ENCODE peak calls at places on chromosomes 1 and 21, in five cellular contexts. H is uterus, U is pancreas, P is heart left ventricle, L is foreskin keratinocyte. V is an unnamed sample. For H3K4me1, the result is how much of the 10 kb centered on the place peaks cover.

GRCh38 chr21:38303300-38303699 is 46.5 kb downstream of the KCNJ15 start:
- DNase-seq in H (peak), U (no peak), P (no peak), L (peak), V (no peak)

GRCh38 chr1:212293579-212293978 is 8.4 kb downstream of the PPP2R5A start:
- DNase-seq in H (no peak), U (no peak), P (no peak), L (no peak), V (no peak)

GRCh38 chr1:186093437-186093836 is 281.6 kb downstream of the TPR start:
- DNase-seq in H (no peak), U (no peak), P (peak), L (no peak), V (no peak)

GRCh38 chr1:70583522-70583921 is 172.5 kb downstream of the CTH start:
- DNase-seq in H (no peak), U (no peak), P (no peak), L (no peak), V (no peak)

GRCh38 chr1:172070055-172070454 is 228.8 kb downstream of the DNM3 start:
- DNase-seq in H (no peak), U (no peak), P (no peak), L (no peak), V (no peak)

GRCh38 chr1:116886532-116886931 is 23.2 kb upstream of the PTGFRN start:
- DNase-seq in H (no peak), U (no peak), P (no peak), L (peak), V (no peak)

GRCh38 chr21:15749045-15749867 is 19.5 kb downstream of the USP25 start:
- DNase-seq in H (no peak), U (no peak), P (no peak), L (no peak), V (no peak)

GRCh38 chr1:180270767-180271639 is 40.9 kb downstream of the LHX4 start:
- DNase-seq in H (no peak), U (no peak), P (peak), L (peak), V (peak)

GRCh38 chr21:37072239-37072987 is 458 bp downstream of the PIGP start:
- DNase-seq in H (peak), U (peak), P (peak), L (no peak), V (no peak)

GRCh38 chr1:201825245-201825644 is 3.7 kb upstream of the IPO9 start:
- DNase-seq in H (no peak), U (no peak), P (no peak), L (no peak), V (no peak)

GRCh38 chr1:26163684-26164035 is 4.8 kb downstream of the FAM110D start:
- DNase-seq in H (no peak), U (no peak), P (no peak), L (no peak), V (no peak)
- TF ChIP-seq CTCF in H (no peak), U (no peak), P (no peak), L (no peak), V (no peak)

DNA sequence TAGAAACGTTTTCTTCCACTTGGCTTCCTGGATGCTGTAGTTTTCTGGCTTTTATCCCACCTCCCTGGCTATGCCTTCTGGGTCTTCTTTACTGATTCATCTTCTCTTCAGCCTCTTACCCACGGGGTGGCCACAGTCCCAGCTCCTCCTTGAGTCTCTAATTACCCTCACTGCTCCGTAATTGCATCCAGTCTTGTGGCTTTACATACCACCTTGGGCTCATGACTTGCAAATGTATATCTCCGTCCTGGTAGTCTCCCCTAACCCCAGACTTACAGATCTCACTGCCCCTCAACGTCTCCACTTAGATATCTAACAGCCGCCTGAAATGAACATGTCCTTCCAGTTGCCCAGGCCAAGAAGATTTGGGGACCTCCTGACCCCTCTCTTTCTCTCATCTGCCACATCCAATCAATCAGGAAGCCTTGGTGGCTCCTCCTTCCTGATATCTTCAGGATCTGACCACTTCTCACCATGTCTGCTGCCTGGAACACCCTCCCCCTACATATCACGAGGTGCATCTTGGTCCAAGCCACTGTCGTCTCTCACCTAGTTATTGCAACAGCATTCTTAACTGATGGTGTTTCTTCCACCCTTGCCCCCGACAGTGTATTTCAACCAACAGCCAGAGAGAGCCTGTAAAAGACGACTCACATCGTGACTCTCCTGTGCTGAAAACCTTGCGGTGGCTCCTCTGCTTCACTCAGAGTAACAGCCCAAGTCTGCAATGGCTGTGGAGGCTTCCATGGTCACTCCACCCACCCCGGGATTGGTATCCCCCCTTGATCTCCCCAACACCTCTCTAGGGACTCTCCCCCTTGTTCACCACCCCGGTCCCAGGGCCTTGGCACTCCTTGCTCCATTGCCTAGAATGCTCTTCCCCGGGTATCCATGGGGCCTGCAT is 219.0 kb upstream of the POU3F1 start:
- DNase-seq in H (no peak), U (no peak), P (no peak), L (no peak), V (no peak)
- H3K27ac ChIP-seq in H (no peak), U (no peak), P (no peak), L (no peak), V (no peak)

DNA sequence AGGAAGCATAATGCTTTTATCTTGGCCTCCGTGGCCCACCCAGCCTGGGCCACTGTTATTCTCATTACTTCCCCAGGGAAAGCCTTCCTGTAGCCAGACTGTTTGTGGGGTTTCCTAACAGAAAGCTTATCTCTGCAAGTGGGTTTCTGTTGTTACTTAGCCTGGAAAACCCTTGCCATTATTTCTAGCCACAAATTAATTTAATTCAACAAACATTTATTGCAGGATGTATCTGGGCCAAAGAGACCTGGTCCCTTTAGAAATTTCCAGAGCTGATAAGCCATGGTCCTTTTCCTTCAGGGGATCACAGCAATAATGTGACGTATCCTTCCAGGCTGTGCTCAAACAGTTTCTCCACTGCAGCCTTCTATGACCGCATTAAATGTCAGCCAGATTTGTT is 20.9 kb downstream of the TNN start:
- DNase-seq in H (no peak), U (no peak), P (no peak), L (no peak), V (no peak)
- H3K4me1 ChIP-seq in H (under half), U (under half), P (under half), L (under half), V (under half)

GRCh38 chr1:167148388-167148787 is 54.5 kb downstream of the STYXL2 start:
- DNase-seq in H (no peak), U (no peak), P (no peak), L (no peak), V (no peak)

GRCh38 chr1:167150434-167150833 is 56.6 kb downstream of the STYXL2 start:
- DNase-seq in H (no peak), U (no peak), P (no peak), L (no peak), V (no peak)

GRCh38 chr1:167145965-167146364 is 52.1 kb downstream of the STYXL2 start:
- DNase-seq in H (no peak), U (no peak), P (no peak), L (no peak), V (no peak)

GRCh38 chr1:167141963-167142362 is 48.1 kb downstream of the STYXL2 start:
- DNase-seq in H (no peak), U (no peak), P (no peak), L (no peak), V (no peak)

DNA sequence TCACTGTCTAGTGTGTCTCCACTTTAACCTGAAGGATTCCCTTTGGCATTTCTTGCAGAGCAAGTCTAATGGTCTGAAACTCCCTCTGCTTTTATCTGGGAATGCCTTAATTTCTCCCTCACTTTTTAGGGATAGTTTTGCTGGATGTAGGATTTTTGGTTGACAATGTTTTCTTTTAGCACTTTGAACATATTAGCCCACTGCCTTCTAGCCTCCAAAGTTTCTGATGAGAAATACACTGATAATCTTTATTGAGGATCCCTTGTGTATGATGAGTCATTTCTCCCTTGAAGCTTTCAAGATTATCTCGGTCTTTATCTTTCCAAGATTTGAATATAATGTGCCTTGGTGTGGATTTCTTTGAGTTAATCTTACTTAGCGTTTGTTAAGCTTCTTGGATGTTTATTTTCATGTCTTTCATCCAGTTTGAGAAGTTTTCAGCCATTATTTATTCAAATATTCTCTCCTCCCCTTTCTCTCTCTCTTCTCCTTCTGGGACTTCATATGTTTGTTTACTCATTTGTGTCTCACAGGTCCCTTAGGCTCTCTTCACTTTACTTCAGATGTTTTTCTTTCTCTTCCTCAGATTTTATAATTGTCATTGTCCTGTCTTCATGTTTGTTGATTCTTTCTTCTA is 53.1 kb downstream of the STYXL2 start:
- DNase-seq in H (no peak), U (no peak), P (no peak), L (no peak), V (no peak)
- TF ChIP-seq CTCF in H (no peak), U (no peak), P (no peak), L (no peak), V (no peak)

DNA sequence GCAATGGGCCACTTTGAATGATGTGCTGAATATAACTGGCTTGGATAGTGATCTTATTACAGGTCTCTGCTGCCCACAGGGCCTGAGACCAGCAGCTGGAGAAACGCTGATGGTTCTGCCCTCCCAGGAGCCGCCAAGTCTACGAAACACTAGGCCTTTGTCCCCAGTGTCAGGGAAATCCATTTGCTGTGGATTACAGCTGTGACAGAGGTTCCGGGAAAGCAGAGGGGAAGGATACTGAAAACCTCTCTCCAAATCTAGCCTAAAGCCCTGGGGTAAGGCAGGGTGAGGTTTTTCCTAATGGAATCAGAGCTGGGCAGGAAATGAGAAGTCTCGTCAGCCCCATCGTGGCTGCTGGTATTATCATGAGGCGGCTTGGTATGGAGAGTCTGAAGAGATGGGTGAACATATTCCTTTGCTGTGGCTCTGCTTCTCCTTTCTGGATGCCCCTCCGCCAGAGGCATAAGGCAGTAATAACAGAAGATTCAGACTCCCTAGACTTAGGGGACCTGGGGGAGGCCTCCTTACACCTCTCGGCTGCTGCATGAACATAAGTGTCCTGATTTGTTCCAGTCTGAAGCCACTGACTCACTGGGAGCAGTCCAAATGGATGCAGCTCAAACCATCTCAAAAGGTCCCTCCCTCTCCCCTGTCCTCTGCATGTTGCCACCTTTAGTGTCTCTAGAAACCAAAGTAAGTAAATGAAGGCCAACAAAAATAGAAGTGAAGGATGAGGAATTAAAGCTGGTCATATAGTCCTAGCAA is 48.1 kb downstream of the PHC2 start:
- DNase-seq in H (no peak), U (no peak), P (no peak), L (no peak), V (no peak)
- H3K27ac ChIP-seq in H (no peak), U (no peak), P (peak), L (no peak), V (no peak)

DNA sequence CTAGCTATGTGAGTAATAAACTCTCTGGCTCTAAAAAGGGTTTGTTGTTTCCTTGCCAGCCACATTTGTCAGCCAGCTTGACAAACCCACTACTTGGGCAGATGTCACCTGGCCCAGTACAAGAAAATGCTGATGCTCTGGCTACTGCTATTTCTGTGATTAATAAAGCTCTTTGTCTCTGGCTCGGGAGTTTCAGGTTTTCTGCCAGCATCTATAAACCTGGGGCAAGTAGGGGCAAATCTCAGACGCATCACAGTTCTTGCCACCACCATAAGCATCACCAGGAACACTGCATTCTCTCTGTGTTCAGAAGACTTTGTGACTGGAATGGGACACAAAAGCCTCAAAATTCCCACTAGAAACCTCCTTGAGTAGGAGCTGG is 2.5 kb downstream of the ITLN2 start:
- DNase-seq in H (no peak), U (no peak), P (no peak), L (peak), V (no peak)
- H3K4me1 ChIP-seq in H (under half), U (under half), P (under half), L (under half), V (under half)

DNA sequence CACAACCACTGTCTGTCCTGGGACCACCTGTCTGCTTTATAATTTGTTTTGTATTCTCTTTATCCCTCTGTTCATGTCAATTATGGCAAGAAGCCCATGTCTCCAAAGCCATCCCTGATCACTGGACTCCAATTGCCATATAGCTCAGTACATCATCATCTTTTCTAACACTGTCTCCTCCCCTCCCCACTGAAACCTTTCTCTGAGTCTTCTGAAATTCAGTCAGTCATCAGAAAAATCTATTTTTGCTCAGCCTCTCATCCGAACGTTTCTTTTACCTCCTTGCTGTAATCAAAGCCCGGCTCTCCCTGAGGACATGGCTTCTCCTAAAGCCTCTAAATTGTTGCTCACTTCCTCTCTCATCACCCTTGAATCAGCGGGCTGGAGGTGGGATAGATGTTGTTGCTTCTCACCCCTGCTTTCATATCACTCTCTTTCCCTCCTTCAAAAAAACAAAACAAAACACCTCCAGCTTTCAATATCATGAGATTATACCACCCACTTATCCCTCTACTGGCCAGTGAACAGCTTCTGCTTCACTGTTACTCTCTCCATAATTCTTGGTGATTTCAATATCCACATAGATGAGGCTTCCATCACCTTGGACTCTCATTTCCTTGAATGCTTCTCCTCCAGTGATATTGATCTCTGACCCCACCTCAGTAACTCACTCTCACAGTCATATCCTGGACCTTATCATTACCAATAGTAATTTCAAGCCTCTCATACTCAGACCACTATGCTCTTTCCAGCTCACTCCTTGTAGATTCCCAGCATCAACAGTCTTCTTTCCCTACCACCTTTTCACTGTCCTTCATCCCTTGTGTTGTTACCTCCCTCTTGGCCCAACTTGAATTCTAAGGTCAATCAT is 27.8 kb downstream of the RAB3B start:
- DNase-seq in H (no peak), U (no peak), P (no peak), L (no peak), V (no peak)
- TF ChIP-seq CTCF in H (no peak), U (no peak), P (no peak), L (no peak), V (no peak)

GRCh38 chr1:170776147-170776734 is 112.3 kb downstream of the PRRX1 start:
- DNase-seq in H (no peak), U (no peak), P (no peak), L (no peak), V (no peak)
- H3K27ac ChIP-seq in H (no peak), U (no peak), P (peak), L (no peak), V (no peak)